ENCODE peak calls at places on chromosomes 13 and 19, in seven cellular contexts. One of them, this sample, is unnamed.

GRCh38 chr13:35979378-35979911 is 151.7 kb downstream of the DCLK1 start:
- DNase-seq in fibroblast of lung: peak
- DNase-seq in NCI-H82: no peak
- DNase-seq in Right ventricle myocardium inferior: peak
- DNase-seq in germinal center: no peak
- DNase-seq in CD8-positive, alpha-beta T cell: no peak
- DNase-seq in astrocyte of the spinal cord: peak
- DNase-seq in this sample: no peak

GRCh38 chr13:93726173-93727019 is 499.8 kb downstream of the GPC6 start:
- DNase-seq in fibroblast of lung: no peak
- DNase-seq in CD8-positive, alpha-beta T cell: no peak
- DNase-seq in Right ventricle myocardium inferior: no peak
- DNase-seq in germinal center: no peak
- DNase-seq in NCI-H82: no peak
- DNase-seq in astrocyte of the spinal cord: no peak
- DNase-seq in this sample: no peak

GRCh38 chr13:111304041-111304544 is 16.3 kb upstream of the TEX29 start:
- DNase-seq in astrocyte of the spinal cord: no peak
- DNase-seq in NCI-H82: no peak
- DNase-seq in CD8-positive, alpha-beta T cell: no peak
- DNase-seq in Right ventricle myocardium inferior: no peak
- DNase-seq in germinal center: no peak
- DNase-seq in fibroblast of lung: no peak
- DNase-seq in this sample: no peak

GRCh38 chr19:15101479-15102082 is 5.6 kb upstream of the SYDE1 start:
- DNase-seq in astrocyte of the spinal cord: peak
- DNase-seq in fibroblast of lung: peak
- DNase-seq in CD8-positive, alpha-beta T cell: peak
- DNase-seq in germinal center: peak
- DNase-seq in Right ventricle myocardium inferior: no peak
- DNase-seq in NCI-H82: peak
- DNase-seq in this sample: peak

GRCh38 chr19:44948237-44948636 is 2.4 kb downstream of the APOC2 start:
- DNase-seq in germinal center: no peak
- DNase-seq in NCI-H82: no peak
- DNase-seq in Right ventricle myocardium inferior: no peak
- DNase-seq in CD8-positive, alpha-beta T cell: no peak
- DNase-seq in fibroblast of lung: no peak
- DNase-seq in astrocyte of the spinal cord: no peak
- DNase-seq in this sample: no peak

GRCh38 chr19:14203258-14203657 is 2.7 kb downstream of the ADGRL1 start:
- DNase-seq in NCI-H82: no peak
- DNase-seq in Right ventricle myocardium inferior: no peak
- DNase-seq in CD8-positive, alpha-beta T cell: no peak
- DNase-seq in astrocyte of the spinal cord: no peak
- DNase-seq in germinal center: no peak
- DNase-seq in fibroblast of lung: no peak
- DNase-seq in this sample: no peak

GRCh38 chr13:20197361-20197834 is 4.7 kb upstream of the GJB2 start:
- DNase-seq in NCI-H82: peak
- DNase-seq in Right ventricle myocardium inferior: no peak
- DNase-seq in CD8-positive, alpha-beta T cell: no peak
- DNase-seq in astrocyte of the spinal cord: peak
- DNase-seq in germinal center: peak
- DNase-seq in fibroblast of lung: peak
- DNase-seq in this sample: no peak

GRCh38 chr13:49307365-49307764 is 59.6 kb downstream of the CDADC1 start:
- DNase-seq in Right ventricle myocardium inferior: no peak
- DNase-seq in fibroblast of lung: no peak
- DNase-seq in CD8-positive, alpha-beta T cell: no peak
- DNase-seq in germinal center: no peak
- DNase-seq in NCI-H82: no peak
- DNase-seq in astrocyte of the spinal cord: peak
- DNase-seq in this sample: no peak

GRCh38 chr13:37490176-37490575 is 108.4 kb downstream of the POSTN start:
- DNase-seq in fibroblast of lung: peak
- DNase-seq in astrocyte of the spinal cord: peak
- DNase-seq in germinal center: no peak
- DNase-seq in CD8-positive, alpha-beta T cell: no peak
- DNase-seq in NCI-H82: no peak
- DNase-seq in Right ventricle myocardium inferior: no peak
- DNase-seq in this sample: no peak

GRCh38 chr19:51107406-51108065 is 673 bp downstream of the CTU1 start:
- DNase-seq in astrocyte of the spinal cord: no peak
- DNase-seq in germinal center: no peak
- DNase-seq in CD8-positive, alpha-beta T cell: no peak
- DNase-seq in Right ventricle myocardium inferior: no peak
- DNase-seq in NCI-H82: no peak
- DNase-seq in fibroblast of lung: peak
- DNase-seq in this sample: no peak

GRCh38 chr13:104099750-104100149 is 1033.5 kb upstream of the SLC10A2 start:
- DNase-seq in NCI-H82: no peak
- DNase-seq in fibroblast of lung: no peak
- DNase-seq in CD8-positive, alpha-beta T cell: no peak
- DNase-seq in astrocyte of the spinal cord: no peak
- DNase-seq in germinal center: no peak
- DNase-seq in Right ventricle myocardium inferior: no peak
- DNase-seq in this sample: no peak

GRCh38 chr13:23790591-23791170 is 98.5 kb downstream of the MIPEP start:
- DNase-seq in fibroblast of lung: peak
- DNase-seq in Right ventricle myocardium inferior: no peak
- DNase-seq in CD8-positive, alpha-beta T cell: no peak
- DNase-seq in NCI-H82: no peak
- DNase-seq in astrocyte of the spinal cord: peak
- DNase-seq in germinal center: no peak
- DNase-seq in this sample: no peak

GRCh38 chr13:20702530-20702929 is 969 bp upstream of the IL17D start:
- DNase-seq in germinal center: no peak
- DNase-seq in fibroblast of lung: no peak
- DNase-seq in Right ventricle myocardium inferior: no peak
- DNase-seq in astrocyte of the spinal cord: peak
- DNase-seq in CD8-positive, alpha-beta T cell: no peak
- DNase-seq in NCI-H82: peak
- DNase-seq in this sample: no peak

GRCh38 chr13:30880756-30881155 is 25.3 kb upstream of the MEDAG start:
- DNase-seq in Right ventricle myocardium inferior: no peak
- DNase-seq in fibroblast of lung: peak
- DNase-seq in astrocyte of the spinal cord: peak
- DNase-seq in NCI-H82: no peak
- DNase-seq in CD8-positive, alpha-beta T cell: no peak
- DNase-seq in germinal center: no peak
- DNase-seq in this sample: no peak

GRCh38 chr13:104871456-104871855 is 1664.0 kb downstream of the EFNB2 start:
- DNase-seq in germinal center: no peak
- DNase-seq in Right ventricle myocardium inferior: no peak
- DNase-seq in fibroblast of lung: no peak
- DNase-seq in CD8-positive, alpha-beta T cell: no peak
- DNase-seq in NCI-H82: no peak
- DNase-seq in astrocyte of the spinal cord: no peak
- DNase-seq in this sample: no peak

GRCh38 chr13:36131215-36131930 is at the start of gene DCLK1:
- DNase-seq in fibroblast of lung: peak
- DNase-seq in NCI-H82: peak
- DNase-seq in CD8-positive, alpha-beta T cell: no peak
- DNase-seq in Right ventricle myocardium inferior: peak
- DNase-seq in astrocyte of the spinal cord: peak
- DNase-seq in germinal center: no peak
- DNase-seq in this sample: peak

GRCh38 chr19:47848871-47849473 is 10.1 kb upstream of the TPRX2 start:
- DNase-seq in germinal center: no peak
- DNase-seq in astrocyte of the spinal cord: no peak
- DNase-seq in fibroblast of lung: no peak
- DNase-seq in Right ventricle myocardium inferior: no peak
- DNase-seq in CD8-positive, alpha-beta T cell: peak
- DNase-seq in NCI-H82: peak
- DNase-seq in this sample: no peak

GRCh38 chr19:46951236-46951986 is 68.2 kb upstream of the NPAS1 start:
- DNase-seq in astrocyte of the spinal cord: no peak
- DNase-seq in germinal center: peak
- DNase-seq in fibroblast of lung: peak
- DNase-seq in NCI-H82: peak
- DNase-seq in Right ventricle myocardium inferior: no peak
- DNase-seq in CD8-positive, alpha-beta T cell: no peak
- DNase-seq in this sample: no peak

GRCh38 chr13:50991624-50992610 is 82.3 kb downstream of the RNASEH2B start:
- DNase-seq in astrocyte of the spinal cord: peak
- DNase-seq in Right ventricle myocardium inferior: no peak
- DNase-seq in germinal center: peak
- DNase-seq in fibroblast of lung: no peak
- DNase-seq in NCI-H82: no peak
- DNase-seq in CD8-positive, alpha-beta T cell: no peak
- DNase-seq in this sample: no peak

GRCh38 chr13:22836475-22836874 is 344.3 kb upstream of the SGCG start:
- DNase-seq in germinal center: no peak
- DNase-seq in Right ventricle myocardium inferior: no peak
- DNase-seq in fibroblast of lung: no peak
- DNase-seq in CD8-positive, alpha-beta T cell: no peak
- DNase-seq in astrocyte of the spinal cord: no peak
- DNase-seq in NCI-H82: no peak
- DNase-seq in this sample: no peak

GRCh38 chr13:110242615-110243014 is 64.3 kb downstream of the COL4A1 start:
- DNase-seq in NCI-H82: no peak
- DNase-seq in fibroblast of lung: no peak
- DNase-seq in astrocyte of the spinal cord: no peak
- DNase-seq in germinal center: no peak
- DNase-seq in Right ventricle myocardium inferior: no peak
- DNase-seq in CD8-positive, alpha-beta T cell: no peak
- DNase-seq in this sample: no peak

GRCh38 chr19:45547965-45548609 is 36.5 kb downstream of the OPA3 start:
- DNase-seq in germinal center: no peak
- DNase-seq in Right ventricle myocardium inferior: no peak
- DNase-seq in fibroblast of lung: peak
- DNase-seq in astrocyte of the spinal cord: peak
- DNase-seq in NCI-H82: peak
- DNase-seq in CD8-positive, alpha-beta T cell: no peak
- DNase-seq in this sample: no peak

This sample was measured in BE2C.